ENCODE peak calls at places on chromosomes 1 and 21, in eight cellular contexts. One of them, this sample, is unnamed.
A peak's percentile ranks its signal among the peaks of the same experiment; 100 is the strongest.

GRCh38 chr1:101833312-101833711 is 163.4 kb downstream of the OLFM3 start:
- DNase-seq in GM23338: no peak
- DNase-seq in A549: no peak
- DNase-seq in IMR-90: no peak
- DNase-seq in PC-3: no peak
- DNase-seq in GM23248: no peak
- DNase-seq in hepatocyte: no peak
- DNase-seq in endothelial cell of umbilical vein: no peak
- DNase-seq in this sample: peak; percentile 2

GRCh38 chr1:184485731-184486723 is 99.2 kb downstream of the C1orf21 start:
- DNase-seq in endothelial cell of umbilical vein: no peak
- DNase-seq in A549: peak; percentile 7
- DNase-seq in GM23248: peak; percentile 39
- DNase-seq in hepatocyte: peak; percentile 43
- DNase-seq in GM23338: no peak
- DNase-seq in PC-3: peak; percentile 2
- DNase-seq in IMR-90: peak; percentile 33
- DNase-seq in this sample: peak; percentile 36

GRCh38 chr1:165904948-165905347 is 77.5 kb downstream of the UCK2 start:
- DNase-seq in A549: no peak
- DNase-seq in IMR-90: no peak
- DNase-seq in PC-3: no peak
- DNase-seq in hepatocyte: no peak
- DNase-seq in GM23338: no peak
- DNase-seq in endothelial cell of umbilical vein: no peak
- DNase-seq in GM23248: no peak
- DNase-seq in this sample: no peak

GRCh38 chr1:98221926-98222325 is 301.1 kb upstream of the DPYD start:
- DNase-seq in PC-3: no peak
- DNase-seq in endothelial cell of umbilical vein: peak; percentile 76
- DNase-seq in IMR-90: no peak
- DNase-seq in A549: peak; percentile 6
- DNase-seq in hepatocyte: no peak
- DNase-seq in GM23248: no peak
- DNase-seq in GM23338: no peak
- DNase-seq in this sample: no peak

GRCh38 chr1:12407050-12407961 is 177.5 kb downstream of the VPS13D start:
- DNase-seq in hepatocyte: peak; percentile 62
- DNase-seq in endothelial cell of umbilical vein: peak; percentile 91
- DNase-seq in A549: peak; percentile 65
- DNase-seq in PC-3: peak; percentile 90
- DNase-seq in IMR-90: peak; percentile 84
- DNase-seq in GM23338: peak; percentile 18
- DNase-seq in GM23248: peak; percentile 85
- DNase-seq in this sample: peak; percentile 80

GRCh38 chr1:89821322-89822108 is 683 bp downstream of the LRRC8D start:
- DNase-seq in PC-3: peak; percentile 29
- DNase-seq in endothelial cell of umbilical vein: peak; percentile 31
- DNase-seq in hepatocyte: peak; percentile 82
- DNase-seq in A549: peak; percentile 49
- DNase-seq in GM23338: peak; percentile 84
- DNase-seq in IMR-90: peak; percentile 22
- DNase-seq in GM23248: peak; percentile 68
- DNase-seq in this sample: peak; percentile 48

GRCh38 chr1:215022204-215022603 is 60.3 kb upstream of the KCNK2 start:
- DNase-seq in IMR-90: peak; percentile 16
- DNase-seq in GM23248: no peak
- DNase-seq in hepatocyte: no peak
- DNase-seq in PC-3: no peak
- DNase-seq in A549: no peak
- DNase-seq in endothelial cell of umbilical vein: no peak
- DNase-seq in GM23338: no peak
- DNase-seq in this sample: peak; percentile 17

GRCh38 chr21:26389971-26390641 is 183.0 kb downstream of the CYYR1 start:
- DNase-seq in A549: peak; percentile 75
- DNase-seq in GM23338: no peak
- DNase-seq in GM23248: peak; percentile 86
- DNase-seq in PC-3: peak; percentile 96
- DNase-seq in endothelial cell of umbilical vein: peak; percentile 38
- DNase-seq in IMR-90: peak; percentile 21
- DNase-seq in hepatocyte: no peak
- DNase-seq in this sample: peak; percentile 20

GRCh38 chr1:150165622-150166612 is 16.2 kb downstream of the PLEKHO1 start:
- DNase-seq in hepatocyte: peak; percentile 55
- DNase-seq in endothelial cell of umbilical vein: peak; percentile 54
- DNase-seq in PC-3: peak; percentile 74
- DNase-seq in GM23248: peak; percentile 65
- DNase-seq in A549: peak; percentile 42
- DNase-seq in IMR-90: peak; percentile 55
- DNase-seq in GM23338: peak; percentile 91
- DNase-seq in this sample: peak; percentile 46

GRCh38 chr21:42002421-42002958 is 7.7 kb downstream of the ZBTB21 start:
- DNase-seq in PC-3: peak; percentile 89
- DNase-seq in GM23338: no peak
- DNase-seq in hepatocyte: peak; percentile 37
- DNase-seq in A549: peak; percentile 16
- DNase-seq in GM23248: peak; percentile 97
- DNase-seq in endothelial cell of umbilical vein: no peak
- DNase-seq in IMR-90: peak; percentile 98
- DNase-seq in this sample: peak; percentile 72

GRCh38 chr21:30714946-30715345 is 3.6 kb downstream of the KRTAP21-3 start:
- DNase-seq in A549: no peak
- DNase-seq in PC-3: peak; percentile 72
- DNase-seq in GM23248: no peak
- DNase-seq in endothelial cell of umbilical vein: no peak
- DNase-seq in IMR-90: no peak
- DNase-seq in hepatocyte: no peak
- DNase-seq in GM23338: no peak
- DNase-seq in this sample: peak; percentile 11

DNA sequence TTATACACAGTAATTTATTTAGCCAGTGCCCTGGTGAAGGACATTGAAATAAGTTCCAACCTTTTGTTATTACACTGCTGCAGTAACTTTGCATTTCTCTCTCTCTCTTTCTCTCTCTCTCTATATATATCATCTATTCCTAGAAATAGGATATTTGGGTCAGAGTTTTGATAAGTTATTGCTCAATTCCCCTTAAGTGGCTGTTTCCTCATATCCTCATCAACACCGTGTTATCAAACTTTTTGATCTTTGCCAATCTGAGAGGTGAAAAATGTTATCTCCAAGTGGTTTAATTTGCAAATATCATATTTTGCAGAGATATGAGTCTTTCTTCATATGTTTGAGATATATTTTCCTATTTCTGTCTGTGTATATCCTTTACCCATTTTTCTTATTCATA is 1.6 kb upstream of the SRSF4 start:
- DNase-seq in IMR-90: no peak
- DNase-seq in GM23338: no peak
- DNase-seq in hepatocyte: no peak
- DNase-seq in endothelial cell of umbilical vein: no peak
- DNase-seq in GM23248: no peak
- DNase-seq in A549: no peak
- DNase-seq in PC-3: no peak
- DNase-seq in this sample: no peak
- H3K4me2 ChIP-seq in IMR-90: no peak overlapping the region
- H3K4me2 ChIP-seq in GM23338: no peak overlapping the region
- H3K4me2 ChIP-seq in hepatocyte: no peak overlapping the region
- H3K4me2 ChIP-seq in endothelial cell of umbilical vein: no peak overlapping the region
- H3K4me2 ChIP-seq in GM23248: no peak overlapping the region
- H3K4me2 ChIP-seq in A549: no peak overlapping the region
- H3K4me2 ChIP-seq in PC-3: no peak overlapping the region
- H3K4me2 ChIP-seq in this sample: no peak overlapping the region

DNA sequence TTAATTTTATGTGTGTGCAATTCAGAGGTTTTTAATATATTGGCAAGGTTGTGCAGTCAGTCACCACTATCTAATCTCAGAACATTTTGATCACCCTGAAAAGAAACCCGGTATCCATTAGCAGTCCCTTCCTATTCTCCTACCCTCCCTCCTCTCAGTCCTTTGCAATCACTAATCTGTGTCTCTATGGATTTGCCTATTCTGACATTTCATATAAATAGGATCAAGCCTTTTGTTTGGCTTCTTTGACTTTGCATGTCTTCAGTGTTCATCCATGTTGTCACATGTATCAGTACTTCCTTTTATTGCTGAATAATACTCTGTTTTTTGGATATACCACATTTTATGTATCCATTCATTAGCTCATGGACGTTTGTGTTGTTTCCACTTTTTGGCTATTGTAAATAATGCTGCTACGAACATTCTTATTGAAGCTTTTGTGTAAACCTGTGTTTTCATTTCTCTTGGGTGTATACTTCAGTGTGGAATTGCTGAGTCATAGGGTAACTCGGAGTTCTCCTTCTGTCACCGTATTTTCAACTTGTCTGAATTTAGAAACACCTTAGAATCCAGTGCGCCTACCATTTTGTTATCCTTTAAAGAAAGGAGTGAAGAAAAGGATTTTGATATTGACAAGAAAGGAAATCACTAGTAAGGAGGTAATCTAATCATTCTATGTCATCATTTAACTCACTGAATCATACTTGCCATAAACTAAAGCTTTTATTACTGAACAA is 3.4 kb downstream of the CEP85 start:
- DNase-seq in IMR-90: peak; percentile 33
- DNase-seq in PC-3: peak; percentile 35
- DNase-seq in GM23338: no peak
- DNase-seq in endothelial cell of umbilical vein: peak; percentile 45
- DNase-seq in GM23248: peak; percentile 26
- DNase-seq in A549: peak; percentile 37
- DNase-seq in hepatocyte: no peak
- DNase-seq in this sample: peak; percentile 66
- H3K4me2 ChIP-seq in IMR-90: peak overlapping the region; percentile 34
- H3K4me2 ChIP-seq in PC-3: peak overlapping the region; percentile 83
- H3K4me2 ChIP-seq in GM23338: no peak overlapping the region
- H3K4me2 ChIP-seq in endothelial cell of umbilical vein: no peak overlapping the region
- H3K4me2 ChIP-seq in GM23248: no peak overlapping the region
- H3K4me2 ChIP-seq in A549: peak overlapping the region; percentile 93
- H3K4me2 ChIP-seq in hepatocyte: peak overlapping the region; percentile 1
- H3K4me2 ChIP-seq in this sample: no peak overlapping the region

DNA sequence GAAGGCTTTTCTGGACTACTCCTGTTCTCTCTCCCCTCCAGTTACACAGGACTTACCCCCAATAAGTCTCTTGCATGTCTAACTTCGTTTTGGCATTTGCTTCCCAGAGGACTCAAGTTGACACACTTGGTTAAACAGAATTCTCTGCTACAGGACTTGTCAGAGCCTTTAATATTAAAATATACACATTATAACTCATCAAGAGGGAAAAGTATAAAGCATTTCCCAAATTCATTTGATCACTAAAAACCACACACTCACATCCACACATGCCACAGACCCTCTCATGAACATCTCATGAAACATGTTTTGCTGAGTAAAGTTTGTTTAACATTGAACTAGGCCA is 8.7 kb upstream of the CAPN2 start:
- DNase-seq in GM23338: no peak
- DNase-seq in IMR-90: no peak
- DNase-seq in A549: no peak
- DNase-seq in endothelial cell of umbilical vein: no peak
- DNase-seq in hepatocyte: no peak
- DNase-seq in PC-3: no peak
- DNase-seq in GM23248: no peak
- DNase-seq in this sample: no peak
- H3K4me2 ChIP-seq in GM23338: no peak overlapping the region
- H3K4me2 ChIP-seq in IMR-90: no peak overlapping the region
- H3K4me2 ChIP-seq in A549: peak overlapping the region; percentile 82
- H3K4me2 ChIP-seq in endothelial cell of umbilical vein: no peak overlapping the region
- H3K4me2 ChIP-seq in hepatocyte: no peak overlapping the region
- H3K4me2 ChIP-seq in PC-3: peak overlapping the region; percentile 55
- H3K4me2 ChIP-seq in GM23248: peak overlapping the region; percentile 29
- H3K4me2 ChIP-seq in this sample: no peak overlapping the region

DNA sequence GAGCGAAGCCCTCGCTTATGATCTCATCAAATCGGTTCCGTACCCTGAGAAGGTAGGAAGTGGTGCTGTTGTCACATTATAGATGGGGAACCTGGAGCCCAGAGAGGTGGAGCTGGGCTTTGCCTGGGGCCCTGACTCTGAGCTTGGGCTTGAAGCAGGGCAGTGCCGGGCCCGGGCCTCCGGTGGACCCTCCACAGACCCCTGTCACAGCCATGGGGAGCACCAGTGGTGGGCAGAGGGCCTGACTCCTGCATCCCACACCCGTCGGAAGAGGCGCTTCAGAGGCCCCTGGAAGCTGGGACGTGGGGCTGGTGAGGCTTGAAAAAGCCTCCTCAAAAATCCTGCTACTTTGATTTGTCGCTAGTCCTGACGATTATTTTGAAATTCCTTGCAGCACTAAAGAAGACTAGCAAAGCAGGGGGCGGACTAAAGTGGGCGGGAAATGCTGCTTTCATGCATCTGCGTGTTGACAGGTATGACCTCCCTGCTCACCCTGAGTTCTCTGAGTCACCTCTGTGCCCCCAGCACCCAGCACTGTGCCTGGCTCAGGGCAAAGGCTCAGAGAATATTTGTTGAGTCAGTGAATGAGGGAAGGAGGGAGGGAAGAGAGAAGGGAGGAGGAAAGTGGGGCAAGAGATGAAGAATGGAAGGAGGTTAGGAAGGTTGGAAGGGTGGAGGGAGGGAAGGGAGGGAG is 262.9 kb upstream of the VAMP3 start:
- DNase-seq in GM23338: no peak
- DNase-seq in PC-3: no peak
- DNase-seq in IMR-90: no peak
- DNase-seq in hepatocyte: no peak
- DNase-seq in A549: no peak
- DNase-seq in GM23248: no peak
- DNase-seq in endothelial cell of umbilical vein: no peak
- DNase-seq in this sample: no peak
- H3K4me2 ChIP-seq in GM23338: no peak overlapping the region
- H3K4me2 ChIP-seq in PC-3: no peak overlapping the region
- H3K4me2 ChIP-seq in IMR-90: no peak overlapping the region
- H3K4me2 ChIP-seq in hepatocyte: no peak overlapping the region
- H3K4me2 ChIP-seq in A549: peak overlapping the region; percentile 25
- H3K4me2 ChIP-seq in GM23248: no peak overlapping the region
- H3K4me2 ChIP-seq in endothelial cell of umbilical vein: no peak overlapping the region
- H3K4me2 ChIP-seq in this sample: no peak overlapping the region

GRCh38 chr1:58933599-58933926 is 149.7 kb upstream of the JUN start:
- DNase-seq in IMR-90: peak; percentile 11
- DNase-seq in PC-3: no peak
- DNase-seq in endothelial cell of umbilical vein: no peak
- DNase-seq in hepatocyte: no peak
- DNase-seq in A549: peak; percentile 81
- DNase-seq in GM23248: no peak
- DNase-seq in GM23338: no peak
- DNase-seq in this sample: no peak
- H3K4me2 ChIP-seq in IMR-90: no peak overlapping the region
- H3K4me2 ChIP-seq in PC-3: peak overlapping the region; percentile 55
- H3K4me2 ChIP-seq in endothelial cell of umbilical vein: no peak overlapping the region
- H3K4me2 ChIP-seq in hepatocyte: no peak overlapping the region
- H3K4me2 ChIP-seq in A549: peak overlapping the region; percentile 71
- H3K4me2 ChIP-seq in GM23248: no peak overlapping the region
- H3K4me2 ChIP-seq in GM23338: no peak overlapping the region
- H3K4me2 ChIP-seq in this sample: no peak overlapping the region